ENCODE peak calls at places on chromosomes 16 and 17, in seven cellular contexts. L, P, Y, I, M, Z and T are unnamed samples.

GRCh38 chr16:67694611-67695010 is 24.5 kb downstream of the GFOD2 start:
- DNase-seq in L (no peak), M (no peak), Z (no peak), Y (no peak), P (no peak), I (no peak), T (no peak)

GRCh38 chr17:37239690-37240344 is 136.0 kb upstream of the C17orf78 start:
- DNase-seq in I (peak; percentile 19), M (no peak), Y (no peak), P (no peak), Z (no peak), L (no peak), T (no peak)

GRCh38 chr17:59714255-59714654 is 6.8 kb downstream of the VMP1 start:
- DNase-seq in M (no peak), L (no peak), Y (no peak), P (no peak), I (no peak), Z (no peak), T (no peak)

GRCh38 chr17:46158323-46159296 is 34.6 kb downstream of the KANSL1 start:
- DNase-seq in L (no peak), M (no peak), I (no peak), P (no peak), Y (no peak), Z (no peak), T (no peak)

GRCh38 chr16:84351630-84352029 is 16.7 kb upstream of the ATP2C2 start:
- DNase-seq in Z (no peak), P (no peak), M (no peak), L (no peak), I (no peak), Y (no peak), T (no peak)

GRCh38 chr16:19114359-19115147 is 789 bp downstream of the ITPRIPL2 start:
- DNase-seq in I (peak; percentile 85), L (no peak), Z (no peak), Y (no peak), M (no peak), P (peak; percentile 59), T (no peak)

GRCh38 chr17:39114744-39115534 is 36.5 kb downstream of the PLXDC1 start:
- DNase-seq in L (no peak), Z (no peak), P (no peak), Y (no peak), I (no peak), M (no peak), T (no peak)

GRCh38 chr16:75323928-75324327 is 72.5 kb upstream of the BCAR1 start:
- DNase-seq in P (no peak), Y (no peak), M (no peak), Z (no peak), I (no peak), L (no peak), T (no peak)

GRCh38 chr17:57723427-57724037 is 21.6 kb downstream of the CCDC182 start:
- DNase-seq in M (no peak), Y (no peak), I (no peak), L (no peak), P (no peak), Z (no peak), T (no peak)

GRCh38 chr17:55612691-55613141 is 101.5 kb upstream of the SMIM36 start:
- DNase-seq in P (no peak), Y (no peak), Z (no peak), I (no peak), L (no peak), M (no peak), T (no peak)

GRCh38 chr17:63555475-63556156 is 5.3 kb downstream of the DCAF7 start:
- DNase-seq in P (no peak), Y (no peak), I (no peak), L (no peak), Z (no peak), M (no peak), T (no peak)

GRCh38 chr17:28320215-28321061 is 1.4 kb downstream of the TMEM97 start:
- DNase-seq in Z (no peak), P (peak; percentile 17), L (no peak), M (no peak), Y (no peak), I (no peak), T (no peak)

GRCh38 chr16:53792161-53792951 is 88.4 kb downstream of the FTO start:
- DNase-seq in Y (no peak), P (no peak), Z (no peak), M (no peak), I (no peak), L (no peak), T (no peak)

GRCh38 chr16:76197925-76198324 is 79.3 kb upstream of the CNTNAP4 start:
- DNase-seq in P (no peak), Y (no peak), L (no peak), M (no peak), Z (no peak), I (peak; percentile 37), T (no peak)

GRCh38 chr17:64009571-64010402 is 10.6 kb downstream of the ICAM2 start:
- DNase-seq in I (no peak), Y (no peak), Z (no peak), M (no peak), L (no peak), P (no peak), T (no peak)

GRCh38 chr17:19769946-19770652 is 22.0 kb upstream of the ALDH3A1 start:
- DNase-seq in M (no peak), Y (no peak), P (no peak), Z (no peak), L (no peak), I (no peak), T (peak; percentile 87)

GRCh38 chr17:81648707-81649085 is 7.6 kb downstream of the PDE6G start:
- DNase-seq in L (no peak), Z (no peak), I (no peak), P (no peak), Y (no peak), M (no peak), T (no peak)

GRCh38 chr16:85585762-85586161 is 27.4 kb upstream of the GSE1 start:
- DNase-seq in Z (no peak), L (no peak), Y (no peak), I (no peak), P (no peak), M (no peak), T (no peak)

GRCh38 chr17:81599719-81600486 is 37.0 kb downstream of the NPLOC4 start:
- DNase-seq in P (no peak), L (no peak), M (no peak), I (no peak), Z (no peak), Y (no peak), T (no peak)

GRCh38 chr16:81293909-81294802 is 20.6 kb upstream of the GAN start:
- DNase-seq in M (no peak), P (no peak), Z (no peak), I (no peak), Y (no peak), L (no peak), T (no peak)

GRCh38 chr17:63116967-63117366 is 150.9 kb downstream of the TANC2 start:
- DNase-seq in Y (peak; percentile 65), M (no peak), Z (no peak), L (no peak), P (no peak), I (peak; percentile 58), T (no peak)

GRCh38 chr17:79215631-79216030 is 141.0 kb downstream of the ENGASE start:
- DNase-seq in I (no peak), Z (no peak), Y (no peak), P (no peak), L (no peak), M (no peak), T (no peak)

GRCh38 chr17:42405963-42406495 is 17.0 kb downstream of the CAVIN1 start:
- DNase-seq in Z (peak; percentile 89), P (peak; percentile 82), Y (peak; percentile 61), M (peak; percentile 52), I (peak; percentile 72), L (no peak), T (peak; percentile 96)

GRCh38 chr17:48596000-48596734 is 2.6 kb upstream of the HOXB5 start:
- DNase-seq in L (no peak), M (no peak), I (no peak), Y (no peak), Z (peak; percentile 59), P (no peak), T (no peak)

GRCh38 chr17:57916925-57917858 is 38.0 kb downstream of the CUEDC1 start:
- DNase-seq in I (peak; percentile 54), M (no peak), P (peak; percentile 74), L (no peak), Y (peak; percentile 62), Z (peak; percentile 48), T (no peak)

GRCh38 chr17:54907385-54907784 is 6.7 kb downstream of the TOM1L1 start:
- DNase-seq in M (no peak), L (no peak), P (no peak), I (no peak), Z (no peak), Y (no peak), T (no peak)

GRCh38 chr16:58128181-58128631 is 975 bp downstream of the CFAP20 start:
- DNase-seq in L (no peak), Z (no peak), M (no peak), Y (peak; percentile 18), P (no peak), I (no peak), T (no peak)

GRCh38 chr17:63189930-63190329 is 223.9 kb downstream of the TANC2 start:
- DNase-seq in I (no peak), Y (no peak), Z (no peak), P (no peak), M (no peak), L (no peak), T (no peak)

GRCh38 chr17:31398381-31399275 is 7.2 kb downstream of the RAB11FIP4 start:
- DNase-seq in P (no peak), I (no peak), Z (no peak), L (no peak), Y (no peak), M (no peak), T (no peak)

GRCh38 chr17:78214706-78215061 is 631 bp downstream of the BIRC5 start:
- DNase-seq in L (no peak), M (no peak), P (no peak), Y (no peak), I (no peak), Z (no peak), T (no peak)

GRCh38 chr17:10875411-10875810 is 37.5 kb upstream of the PIRT start:
- DNase-seq in L (no peak), P (no peak), Z (peak; percentile 30), M (no peak), Y (peak; percentile 38), I (peak; percentile 74), T (no peak)

GRCh38 chr17:49823614-49824013 is 24.3 kb downstream of the TAC4 start:
- DNase-seq in L (no peak), P (no peak), Z (no peak), Y (no peak), I (no peak), M (no peak), T (no peak)

GRCh38 chr16:53257001-53257400 is 177.3 kb upstream of the RBL2 start:
- DNase-seq in Z (no peak), I (peak; percentile 55), Y (no peak), P (no peak), M (no peak), L (no peak), T (no peak)

GRCh38 chr17:33292981-33293867 is at the start of gene ASIC2:
- DNase-seq in I (peak; percentile 75), Y (no peak), P (no peak), L (no peak), Z (no peak), M (no peak), T (no peak)

GRCh38 chr17:41544497-41544896 is 16.4 kb upstream of the KRT19 start:
- DNase-seq in P (no peak), L (no peak), I (no peak), Z (no peak), M (no peak), Y (no peak), T (no peak)

GRCh38 chr17:57195790-57196460 is 60.4 kb upstream of the MSI2 start:
- DNase-seq in Y (no peak), I (no peak), Z (no peak), L (no peak), M (no peak), P (no peak), T (no peak)

GRCh38 chr16:15988268-15989013 is 39.0 kb downstream of the ABCC1 start:
- DNase-seq in M (no peak), Z (no peak), I (peak; percentile 69), P (no peak), Y (no peak), L (no peak), T (no peak)

GRCh38 chr16:66525396-66526180 is 24.3 kb downstream of the TK2 start:
- DNase-seq in Z (no peak), Y (no peak), L (no peak), M (no peak), P (no peak), I (no peak), T (no peak)